ENCODE peak calls at places on chromosomes 4 and X, in four cellular contexts. One of them, this sample, is unnamed.

GRCh38 chr4:6467600-6467999 is 4.8 kb downstream of the PPP2R2C start:
- DNase-seq in lower lobe of right lung: no peak
- DNase-seq in retinal pigment epithelial cell: no peak
- DNase-seq in tibial artery: no peak
- DNase-seq in this sample: no peak

GRCh38 chrX:94121799-94122198 is 447.8 kb downstream of the FAM133A start:
- DNase-seq in lower lobe of right lung: no peak
- DNase-seq in retinal pigment epithelial cell: no peak
- DNase-seq in tibial artery: no peak
- DNase-seq in this sample: no peak

GRCh38 chrX:106811131-106811910 is 8.8 kb downstream of the TBC1D8B start:
- DNase-seq in lower lobe of right lung: no peak
- DNase-seq in tibial artery: no peak
- DNase-seq in retinal pigment epithelial cell: no peak
- DNase-seq in this sample: no peak

GRCh38 chr4:110518889-110519490 is 43.0 kb downstream of the ENPEP start:
- DNase-seq in lower lobe of right lung: no peak
- DNase-seq in tibial artery: no peak
- DNase-seq in retinal pigment epithelial cell: no peak
- DNase-seq in this sample: no peak

GRCh38 chr4:133968174-133968573 is 233.4 kb downstream of the PABPC4L start:
- DNase-seq in lower lobe of right lung: no peak
- DNase-seq in retinal pigment epithelial cell: no peak
- DNase-seq in tibial artery: no peak
- DNase-seq in this sample: no peak

GRCh38 chr4:20251796-20252655 is at the start of gene SLIT2:
- DNase-seq in lower lobe of right lung: peak
- DNase-seq in tibial artery: peak
- DNase-seq in retinal pigment epithelial cell: peak
- DNase-seq in this sample: no peak

GRCh38 chr4:155906554-155907247 is 3.2 kb downstream of the TDO2 start:
- DNase-seq in retinal pigment epithelial cell: peak
- DNase-seq in lower lobe of right lung: no peak
- DNase-seq in tibial artery: no peak
- DNase-seq in this sample: no peak

GRCh38 chr4:38867478-38868054 is at the start of gene FAM114A1:
- DNase-seq in tibial artery: peak
- DNase-seq in retinal pigment epithelial cell: no peak
- DNase-seq in lower lobe of right lung: peak
- DNase-seq in this sample: peak

GRCh38 chrX:103248553-103248952 is 6.4 kb downstream of the TCEAL8 start:
- DNase-seq in lower lobe of right lung: no peak
- DNase-seq in retinal pigment epithelial cell: peak
- DNase-seq in tibial artery: no peak
- DNase-seq in this sample: no peak

GRCh38 chr4:120066182-120066524 is 495 bp downstream of the MAD2L1 start:
- DNase-seq in retinal pigment epithelial cell: no peak
- DNase-seq in lower lobe of right lung: no peak
- DNase-seq in tibial artery: no peak
- DNase-seq in this sample: no peak

GRCh38 chr4:95204873-95205272 is 343.9 kb downstream of the UNC5C start:
- DNase-seq in retinal pigment epithelial cell: no peak
- DNase-seq in lower lobe of right lung: no peak
- DNase-seq in tibial artery: no peak
- DNase-seq in this sample: no peak

GRCh38 chr4:55363618-55364420 is 17.8 kb downstream of the SRD5A3 start:
- DNase-seq in retinal pigment epithelial cell: no peak
- DNase-seq in lower lobe of right lung: no peak
- DNase-seq in tibial artery: no peak
- DNase-seq in this sample: no peak

GRCh38 chr4:26510334-26510705 is 20.0 kb upstream of the CCKAR start:
- DNase-seq in tibial artery: no peak
- DNase-seq in lower lobe of right lung: no peak
- DNase-seq in retinal pigment epithelial cell: no peak
- DNase-seq in this sample: no peak

GRCh38 chrX:44343412-44343942 is at the start of gene EFHC2:
- DNase-seq in lower lobe of right lung: peak
- DNase-seq in retinal pigment epithelial cell: no peak
- DNase-seq in tibial artery: peak
- DNase-seq in this sample: peak

GRCh38 chr4:112910109-112910736 is 139.2 kb upstream of the ANK2 start:
- DNase-seq in lower lobe of right lung: no peak
- DNase-seq in tibial artery: no peak
- DNase-seq in retinal pigment epithelial cell: peak
- DNase-seq in this sample: no peak

GRCh38 chrX:9857575-9857974 is 71.3 kb downstream of the SHROOM2 start:
- DNase-seq in retinal pigment epithelial cell: no peak
- DNase-seq in tibial artery: no peak
- DNase-seq in lower lobe of right lung: no peak
- DNase-seq in this sample: no peak

GRCh38 chrX:20042221-20042620 is 51.4 kb upstream of the BCLAF3 start:
- DNase-seq in retinal pigment epithelial cell: no peak
- DNase-seq in tibial artery: no peak
- DNase-seq in lower lobe of right lung: no peak
- DNase-seq in this sample: no peak

GRCh38 chr4:148354186-148354585 is 88.0 kb downstream of the NR3C2 start:
- DNase-seq in tibial artery: no peak
- DNase-seq in retinal pigment epithelial cell: no peak
- DNase-seq in lower lobe of right lung: no peak
- DNase-seq in this sample: no peak

GRCh38 chr4:7204656-7205387 is 12.5 kb downstream of the SORCS2 start:
- DNase-seq in lower lobe of right lung: peak
- DNase-seq in tibial artery: no peak
- DNase-seq in retinal pigment epithelial cell: no peak
- DNase-seq in this sample: no peak

GRCh38 chrX:130916636-130917422 is 13.8 kb upstream of the ENOX2 start:
- DNase-seq in tibial artery: peak
- DNase-seq in retinal pigment epithelial cell: no peak
- DNase-seq in lower lobe of right lung: no peak
- DNase-seq in this sample: no peak

GRCh38 chrX:15173411-15173810 is 96.5 kb downstream of the ASB9 start:
- DNase-seq in retinal pigment epithelial cell: no peak
- DNase-seq in tibial artery: no peak
- DNase-seq in lower lobe of right lung: no peak
- DNase-seq in this sample: no peak

GRCh38 chrX:153696100-153696499 is 8.4 kb downstream of the SLC6A8 start:
- DNase-seq in retinal pigment epithelial cell: no peak
- DNase-seq in lower lobe of right lung: no peak
- DNase-seq in tibial artery: no peak
- DNase-seq in this sample: no peak

GRCh38 chr4:11328401-11328800 is 100.3 kb downstream of the HS3ST1 start:
- DNase-seq in lower lobe of right lung: no peak
- DNase-seq in tibial artery: no peak
- DNase-seq in retinal pigment epithelial cell: no peak
- DNase-seq in this sample: no peak

GRCh38 chr4:140251566-140251965 is 97.6 kb upstream of the MAML3 start:
- DNase-seq in retinal pigment epithelial cell: no peak
- DNase-seq in lower lobe of right lung: no peak
- DNase-seq in tibial artery: no peak
- DNase-seq in this sample: no peak

GRCh38 chr4:114734581-114734980 is 136.0 kb downstream of the UGT8 start:
- DNase-seq in lower lobe of right lung: no peak
- DNase-seq in tibial artery: no peak
- DNase-seq in retinal pigment epithelial cell: no peak
- DNase-seq in this sample: no peak

GRCh38 chr4:14994242-14994641 is 8.0 kb upstream of the CPEB2 start:
- DNase-seq in retinal pigment epithelial cell: no peak
- DNase-seq in lower lobe of right lung: no peak
- DNase-seq in tibial artery: no peak
- DNase-seq in this sample: peak

GRCh38 chrX:150575415-150575814 is 7.0 kb downstream of the MTM1 start:
- DNase-seq in retinal pigment epithelial cell: peak
- DNase-seq in lower lobe of right lung: no peak
- DNase-seq in tibial artery: no peak
- DNase-seq in this sample: no peak

GRCh38 chr4:136156947-136157346 is 1375.3 kb downstream of the PCDH18 start:
- DNase-seq in tibial artery: no peak
- DNase-seq in retinal pigment epithelial cell: no peak
- DNase-seq in lower lobe of right lung: no peak
- DNase-seq in this sample: no peak

GRCh38 chr4:99540287-99540939 is 23.4 kb downstream of the TRMT10A start:
- DNase-seq in lower lobe of right lung: no peak
- DNase-seq in retinal pigment epithelial cell: no peak
- DNase-seq in tibial artery: no peak
- DNase-seq in this sample: no peak

GRCh38 chr4:67658302-67658701 is 42.7 kb downstream of the UBA6 start:
- DNase-seq in lower lobe of right lung: no peak
- DNase-seq in tibial artery: no peak
- DNase-seq in retinal pigment epithelial cell: no peak
- DNase-seq in this sample: no peak

GRCh38 chr4:37434469-37434868 is 189.9 kb downstream of the NWD2 start:
- DNase-seq in lower lobe of right lung: no peak
- DNase-seq in tibial artery: no peak
- DNase-seq in retinal pigment epithelial cell: no peak
- DNase-seq in this sample: no peak

GRCh38 chr4:8082517-8083055 is 76.0 kb downstream of the ABLIM2 start:
- DNase-seq in tibial artery: no peak
- DNase-seq in lower lobe of right lung: no peak
- DNase-seq in retinal pigment epithelial cell: peak
- DNase-seq in this sample: peak

GRCh38 chrX:12975999-12976558 is 1.2 kb downstream of the TMSB4X start:
- DNase-seq in lower lobe of right lung: peak
- DNase-seq in tibial artery: peak
- DNase-seq in retinal pigment epithelial cell: no peak
- DNase-seq in this sample: peak

GRCh38 chr4:82624819-82625218 is 63.0 kb upstream of the TMEM150C start:
- DNase-seq in lower lobe of right lung: no peak
- DNase-seq in retinal pigment epithelial cell: no peak
- DNase-seq in tibial artery: no peak
- DNase-seq in this sample: no peak

GRCh38 chr4:129545599-129546278 is 449.8 kb downstream of the C4orf33 start:
- DNase-seq in lower lobe of right lung: peak
- DNase-seq in tibial artery: peak
- DNase-seq in retinal pigment epithelial cell: peak
- DNase-seq in this sample: no peak

DNA sequence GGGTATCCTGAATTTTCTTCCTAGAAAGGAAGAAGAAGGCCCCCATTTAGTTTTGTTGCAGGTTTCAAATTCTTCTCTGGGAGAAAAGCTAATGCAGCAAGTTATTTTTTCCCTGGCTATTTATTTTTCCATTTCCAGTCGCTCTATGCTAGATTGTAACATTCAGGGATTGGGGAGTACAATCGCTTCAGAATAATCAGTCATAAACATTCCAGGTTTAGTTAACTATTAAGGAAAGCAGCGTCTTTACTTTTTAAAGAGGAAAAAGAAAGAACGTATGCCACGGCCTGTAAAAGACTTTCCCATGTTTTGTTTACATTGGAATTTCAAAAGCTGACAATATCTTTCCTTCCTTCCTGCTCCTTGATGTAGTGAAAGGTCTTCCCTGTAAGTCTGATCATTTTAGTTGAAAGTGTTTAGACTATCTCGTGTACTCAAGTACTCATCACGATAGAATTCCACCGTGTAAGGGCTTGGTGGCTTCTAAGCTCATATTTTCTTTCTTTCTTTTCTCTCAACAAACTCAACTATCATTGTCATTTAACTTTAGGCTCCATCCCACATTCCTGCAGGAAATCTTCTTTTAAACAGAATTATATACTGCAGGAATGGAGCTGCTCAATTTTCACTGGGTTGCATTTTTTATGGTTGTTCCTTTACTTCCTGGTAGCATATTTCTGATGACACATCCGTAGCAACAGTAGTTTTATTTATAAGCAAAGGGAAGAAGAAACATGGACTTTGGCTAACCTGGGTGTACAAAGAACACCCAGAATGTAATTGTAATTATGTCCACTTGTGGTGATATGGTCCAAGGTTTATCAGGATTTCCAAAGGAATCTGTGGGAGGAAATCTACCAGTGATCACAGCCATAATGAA is 213.1 kb upstream of the FAT1 start:
- DNase-seq in retinal pigment epithelial cell: peak
- DNase-seq in lower lobe of right lung: no peak
- DNase-seq in tibial artery: no peak
- DNase-seq in this sample: no peak
- TF ChIP-seq CTCF in retinal pigment epithelial cell: no peak
- TF ChIP-seq CTCF in lower lobe of right lung: peak
- TF ChIP-seq CTCF in tibial artery: peak
- TF ChIP-seq CTCF in this sample: no peak

GRCh38 chr4:103137446-103137827 is 37.8 kb upstream of the BDH2 start:
- DNase-seq in retinal pigment epithelial cell: no peak
- DNase-seq in tibial artery: no peak
- DNase-seq in lower lobe of right lung: no peak
- DNase-seq in this sample: no peak
- TF ChIP-seq CTCF in retinal pigment epithelial cell: no peak
- TF ChIP-seq CTCF in tibial artery: no peak
- TF ChIP-seq CTCF in lower lobe of right lung: no peak
- TF ChIP-seq CTCF in this sample: no peak

DNA sequence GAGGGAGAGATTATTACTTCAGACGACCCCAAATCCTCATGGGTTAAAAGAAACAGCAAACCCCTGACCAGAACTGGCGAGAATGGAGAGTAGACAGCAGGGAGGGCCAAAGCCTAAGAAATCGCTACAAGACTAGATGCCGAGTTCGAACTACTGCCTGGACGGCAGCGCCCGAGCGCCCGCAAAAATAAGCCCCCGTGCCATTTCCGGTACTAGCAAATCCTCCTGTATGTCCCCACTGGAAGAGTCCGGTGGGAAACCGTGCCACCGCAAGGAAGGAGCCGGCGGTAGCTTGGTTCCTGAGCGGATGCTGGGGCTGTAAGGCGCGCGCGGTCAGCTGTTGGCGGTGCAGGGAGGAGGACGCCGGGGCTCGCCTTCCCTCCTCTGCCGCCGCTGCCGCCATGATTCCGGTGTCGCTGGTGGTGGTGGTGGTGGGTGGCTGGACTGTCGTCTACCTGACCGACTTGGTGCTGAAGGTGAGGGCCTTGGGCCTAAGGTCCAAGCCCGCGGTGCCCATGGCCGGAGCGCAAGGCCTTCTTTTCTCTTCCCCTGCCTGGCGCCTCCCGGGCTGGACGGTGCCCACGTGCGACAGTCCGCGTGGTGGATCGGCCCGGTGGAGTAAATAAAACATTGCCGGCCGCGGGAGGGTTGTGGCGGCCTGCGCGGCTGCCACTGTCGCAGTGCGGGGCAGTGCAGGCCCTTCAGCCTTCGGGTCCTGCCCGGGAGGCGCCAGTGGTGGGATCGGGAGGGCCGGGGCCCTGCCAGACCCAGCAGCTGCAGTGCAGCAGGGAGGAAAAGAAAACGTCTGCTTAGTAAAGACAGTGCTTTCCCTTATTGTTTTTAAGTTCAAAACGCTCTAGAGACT is at the start of gene MBTPS2:
- DNase-seq in tibial artery: peak
- DNase-seq in retinal pigment epithelial cell: peak
- DNase-seq in lower lobe of right lung: peak
- DNase-seq in this sample: peak
- TF ChIP-seq CTCF in tibial artery: no peak
- TF ChIP-seq CTCF in retinal pigment epithelial cell: no peak
- TF ChIP-seq CTCF in lower lobe of right lung: no peak
- TF ChIP-seq CTCF in this sample: no peak

GRCh38 chr4:97984545-97985131 is 158.6 kb downstream of the STPG2 start:
- DNase-seq in lower lobe of right lung: no peak
- DNase-seq in retinal pigment epithelial cell: no peak
- DNase-seq in tibial artery: no peak
- DNase-seq in this sample: no peak

GRCh38 chr4:97990409-97990808 is 152.9 kb downstream of the STPG2 start:
- DNase-seq in tibial artery: no peak
- DNase-seq in retinal pigment epithelial cell: no peak
- DNase-seq in lower lobe of right lung: no peak
- DNase-seq in this sample: no peak

GRCh38 chr4:97987019-97987648 is 156.1 kb downstream of the STPG2 start:
- DNase-seq in retinal pigment epithelial cell: peak
- DNase-seq in tibial artery: no peak
- DNase-seq in lower lobe of right lung: no peak
- DNase-seq in this sample: no peak
- TF ChIP-seq CTCF in retinal pigment epithelial cell: peak
- TF ChIP-seq CTCF in tibial artery: peak
- TF ChIP-seq CTCF in lower lobe of right lung: no peak
- TF ChIP-seq CTCF in this sample: no peak

This sample was measured in CD14-positive monocyte.